ENCODE peak calls at places on chromosomes 1 and 21, in five cellular contexts. One of them, this sample, is unnamed.

GRCh38 chr1:71986181-71986580 is 296.2 kb downstream of the NEGR1 start:
- DNase-seq in neural progenitor cell: no peak
- DNase-seq in CD8-positive, alpha-beta T cell: no peak
- DNase-seq in cardiac muscle cell: no peak
- DNase-seq in endodermal cell: no peak
- DNase-seq in this sample: no peak

GRCh38 chr21:43741425-43742096 is 22.6 kb downstream of the PDXK start:
- DNase-seq in endodermal cell: peak; percentile 74
- DNase-seq in CD8-positive, alpha-beta T cell: no peak
- DNase-seq in cardiac muscle cell: peak; percentile 37
- DNase-seq in neural progenitor cell: peak; percentile 47
- DNase-seq in this sample: no peak

GRCh38 chr1:81034366-81034765 is 766.4 kb upstream of the ADGRL2 start:
- DNase-seq in CD8-positive, alpha-beta T cell: no peak
- DNase-seq in endodermal cell: no peak
- DNase-seq in cardiac muscle cell: no peak
- DNase-seq in neural progenitor cell: no peak
- DNase-seq in this sample: no peak

GRCh38 chr1:6440198-6441126 is 15.9 kb downstream of the ESPN start:
- DNase-seq in endodermal cell: peak; percentile 94
- DNase-seq in CD8-positive, alpha-beta T cell: peak; percentile 55
- DNase-seq in cardiac muscle cell: peak; percentile 62
- DNase-seq in neural progenitor cell: peak; percentile 84
- DNase-seq in this sample: peak; percentile 93

GRCh38 chr1:26582836-26583460 is 53.4 kb downstream of the RPS6KA1 start:
- DNase-seq in cardiac muscle cell: no peak
- DNase-seq in CD8-positive, alpha-beta T cell: no peak
- DNase-seq in neural progenitor cell: no peak
- DNase-seq in endodermal cell: no peak
- DNase-seq in this sample: no peak

GRCh38 chr1:148362930-148363810 is 119.9 kb downstream of the PPIAL4G start:
- DNase-seq in CD8-positive, alpha-beta T cell: no peak
- DNase-seq in cardiac muscle cell: no peak
- DNase-seq in neural progenitor cell: no peak
- DNase-seq in endodermal cell: no peak
- DNase-seq in this sample: no peak

GRCh38 chr1:111032295-111032897 is 68.7 kb upstream of the LRIF1 start:
- DNase-seq in cardiac muscle cell: peak; percentile 45
- DNase-seq in endodermal cell: peak; percentile 64
- DNase-seq in neural progenitor cell: peak; percentile 49
- DNase-seq in CD8-positive, alpha-beta T cell: no peak
- DNase-seq in this sample: no peak

GRCh38 chr1:60655799-60656355 is 426.5 kb upstream of the NFIA start:
- DNase-seq in endodermal cell: no peak
- DNase-seq in neural progenitor cell: no peak
- DNase-seq in CD8-positive, alpha-beta T cell: no peak
- DNase-seq in cardiac muscle cell: no peak
- DNase-seq in this sample: no peak

GRCh38 chr21:18812308-18812707 is 408.7 kb upstream of the TMPRSS15 start:
- DNase-seq in endodermal cell: no peak
- DNase-seq in neural progenitor cell: no peak
- DNase-seq in cardiac muscle cell: no peak
- DNase-seq in CD8-positive, alpha-beta T cell: no peak
- DNase-seq in this sample: no peak

GRCh38 chr1:50425376-50426107 is 2.3 kb upstream of the DMRTA2 start:
- DNase-seq in CD8-positive, alpha-beta T cell: no peak
- DNase-seq in neural progenitor cell: peak; percentile 75
- DNase-seq in cardiac muscle cell: no peak
- DNase-seq in endodermal cell: peak; percentile 83
- DNase-seq in this sample: no peak

GRCh38 chr1:6581561-6582305 is 1.9 kb downstream of the ZBTB48 start:
- DNase-seq in CD8-positive, alpha-beta T cell: no peak
- DNase-seq in cardiac muscle cell: no peak
- DNase-seq in neural progenitor cell: no peak
- DNase-seq in endodermal cell: no peak
- DNase-seq in this sample: peak; percentile 66

GRCh38 chr1:77509898-77510297 is 172.6 kb downstream of the ZZZ3 start:
- DNase-seq in endodermal cell: no peak
- DNase-seq in cardiac muscle cell: no peak
- DNase-seq in neural progenitor cell: no peak
- DNase-seq in CD8-positive, alpha-beta T cell: no peak
- DNase-seq in this sample: no peak

GRCh38 chr1:237038211-237038610 is 3.8 kb upstream of the RYR2 start:
- DNase-seq in endodermal cell: no peak
- DNase-seq in cardiac muscle cell: no peak
- DNase-seq in CD8-positive, alpha-beta T cell: no peak
- DNase-seq in neural progenitor cell: no peak
- DNase-seq in this sample: no peak

GRCh38 chr1:119743308-119743707 is 25.4 kb downstream of the HMGCS2 start:
- DNase-seq in cardiac muscle cell: no peak
- DNase-seq in endodermal cell: no peak
- DNase-seq in neural progenitor cell: no peak
- DNase-seq in CD8-positive, alpha-beta T cell: no peak
- DNase-seq in this sample: no peak

GRCh38 chr1:42646056-42646455 is 12.2 kb upstream of the PPIH start:
- DNase-seq in cardiac muscle cell: no peak
- DNase-seq in neural progenitor cell: no peak
- DNase-seq in endodermal cell: no peak
- DNase-seq in CD8-positive, alpha-beta T cell: no peak
- DNase-seq in this sample: no peak

GRCh38 chr1:19957779-19958178 is 21.6 kb downstream of the PLA2G2A start:
- DNase-seq in cardiac muscle cell: no peak
- DNase-seq in CD8-positive, alpha-beta T cell: no peak
- DNase-seq in neural progenitor cell: no peak
- DNase-seq in endodermal cell: peak; percentile 79
- DNase-seq in this sample: no peak

GRCh38 chr1:156293895-156294294 is 1.6 kb downstream of the GLMP start:
- DNase-seq in endodermal cell: no peak
- DNase-seq in CD8-positive, alpha-beta T cell: no peak
- DNase-seq in cardiac muscle cell: no peak
- DNase-seq in neural progenitor cell: no peak
- DNase-seq in this sample: no peak

GRCh38 chr1:116334015-116334547 is 39.0 kb upstream of the ATP1A1 start:
- DNase-seq in endodermal cell: no peak
- DNase-seq in neural progenitor cell: no peak
- DNase-seq in CD8-positive, alpha-beta T cell: no peak
- DNase-seq in cardiac muscle cell: no peak
- DNase-seq in this sample: peak; percentile 76

GRCh38 chr1:230972855-230973271 is 5.8 kb downstream of the TTC13 start:
- DNase-seq in endodermal cell: no peak
- DNase-seq in cardiac muscle cell: no peak
- DNase-seq in CD8-positive, alpha-beta T cell: peak; percentile 52
- DNase-seq in neural progenitor cell: no peak
- DNase-seq in this sample: no peak

GRCh38 chr1:48677306-48678287 is 99.1 kb downstream of the BEND5 start:
- DNase-seq in neural progenitor cell: peak; percentile 89
- DNase-seq in CD8-positive, alpha-beta T cell: no peak
- DNase-seq in cardiac muscle cell: peak; percentile 69
- DNase-seq in endodermal cell: peak; percentile 89
- DNase-seq in this sample: peak; percentile 86

GRCh38 chr1:6956488-6957159 is 171.4 kb downstream of the CAMTA1 start:
- DNase-seq in endodermal cell: peak; percentile 78
- DNase-seq in CD8-positive, alpha-beta T cell: no peak
- DNase-seq in neural progenitor cell: peak; percentile 49
- DNase-seq in cardiac muscle cell: no peak
- DNase-seq in this sample: no peak

GRCh38 chr1:208433086-208433485 is 188.9 kb upstream of the PLXNA2 start:
- DNase-seq in cardiac muscle cell: no peak
- DNase-seq in neural progenitor cell: peak; percentile 47
- DNase-seq in CD8-positive, alpha-beta T cell: no peak
- DNase-seq in endodermal cell: no peak
- DNase-seq in this sample: no peak

GRCh38 chr21:26933448-26933847 is 33.4 kb downstream of the ADAMTS5 start:
- DNase-seq in neural progenitor cell: no peak
- DNase-seq in cardiac muscle cell: no peak
- DNase-seq in CD8-positive, alpha-beta T cell: no peak
- DNase-seq in endodermal cell: no peak
- DNase-seq in this sample: no peak

GRCh38 chr1:63856924-63857323 is 83.1 kb downstream of the ROR1 start:
- DNase-seq in endodermal cell: no peak
- DNase-seq in cardiac muscle cell: no peak
- DNase-seq in CD8-positive, alpha-beta T cell: no peak
- DNase-seq in neural progenitor cell: no peak
- DNase-seq in this sample: no peak

GRCh38 chr21:39430457-39430856 is 15.1 kb downstream of the LCA5L start:
- DNase-seq in CD8-positive, alpha-beta T cell: no peak
- DNase-seq in endodermal cell: peak; percentile 85
- DNase-seq in cardiac muscle cell: peak; percentile 58
- DNase-seq in neural progenitor cell: peak; percentile 71
- DNase-seq in this sample: no peak

GRCh38 chr1:82162526-82163420 is 362.0 kb downstream of the ADGRL2 start:
- DNase-seq in endodermal cell: no peak
- DNase-seq in CD8-positive, alpha-beta T cell: no peak
- DNase-seq in neural progenitor cell: no peak
- DNase-seq in cardiac muscle cell: no peak
- DNase-seq in this sample: no peak

GRCh38 chr1:180916012-180916770 is 3.5 kb downstream of the KIAA1614 start:
- DNase-seq in CD8-positive, alpha-beta T cell: no peak
- DNase-seq in endodermal cell: peak; percentile 51
- DNase-seq in neural progenitor cell: no peak
- DNase-seq in cardiac muscle cell: no peak
- DNase-seq in this sample: peak; percentile 71

GRCh38 chr1:180912211-180912800 is 391 bp upstream of the KIAA1614 start:
- DNase-seq in CD8-positive, alpha-beta T cell: no peak
- DNase-seq in endodermal cell: peak; percentile 85
- DNase-seq in neural progenitor cell: peak; percentile 82
- DNase-seq in cardiac muscle cell: peak; percentile 68
- DNase-seq in this sample: no peak

GRCh38 chr1:180911640-180912161 is 996 bp upstream of the KIAA1614 start:
- DNase-seq in cardiac muscle cell: no peak
- DNase-seq in CD8-positive, alpha-beta T cell: no peak
- DNase-seq in neural progenitor cell: no peak
- DNase-seq in endodermal cell: peak; percentile 67
- DNase-seq in this sample: no peak

GRCh38 chr1:180915426-180915965 is 2.8 kb downstream of the KIAA1614 start:
- DNase-seq in cardiac muscle cell: no peak
- DNase-seq in CD8-positive, alpha-beta T cell: no peak
- DNase-seq in neural progenitor cell: no peak
- DNase-seq in endodermal cell: no peak
- DNase-seq in this sample: peak; percentile 22

GRCh38 chr1:180912801-180913616 is at the start of gene KIAA1614:
- DNase-seq in endodermal cell: peak; percentile 83
- DNase-seq in cardiac muscle cell: peak; percentile 39
- DNase-seq in CD8-positive, alpha-beta T cell: no peak
- DNase-seq in neural progenitor cell: peak; percentile 68
- DNase-seq in this sample: peak; percentile 86
- H3K27ac ChIP-seq in endodermal cell: no peak within 1 kb of the TSS
- H3K27ac ChIP-seq in cardiac muscle cell: no peak within 1 kb of the TSS
- H3K27ac ChIP-seq in CD8-positive, alpha-beta T cell: no peak within 1 kb of the TSS
- H3K27ac ChIP-seq in neural progenitor cell: no peak within 1 kb of the TSS
- H3K27ac ChIP-seq in this sample: peak within 1 kb of the TSS; percentile 93

GRCh38 chr1:150288822-150289221 is 4.8 kb upstream of the MRPS21 start:
- DNase-seq in endodermal cell: no peak
- DNase-seq in cardiac muscle cell: no peak
- DNase-seq in neural progenitor cell: no peak
- DNase-seq in CD8-positive, alpha-beta T cell: no peak
- DNase-seq in this sample: no peak
- H3K27ac ChIP-seq in endodermal cell: no peak overlapping the region
- H3K27ac ChIP-seq in cardiac muscle cell: no peak overlapping the region
- H3K27ac ChIP-seq in neural progenitor cell: no peak overlapping the region
- H3K27ac ChIP-seq in CD8-positive, alpha-beta T cell: no peak overlapping the region
- H3K27ac ChIP-seq in this sample: no peak overlapping the region

GRCh38 chr1:204408602-204409001 is 3.0 kb downstream of the PPP1R15B start:
- DNase-seq in endodermal cell: no peak
- DNase-seq in neural progenitor cell: no peak
- DNase-seq in CD8-positive, alpha-beta T cell: no peak
- DNase-seq in cardiac muscle cell: no peak
- DNase-seq in this sample: no peak

GRCh38 chr1:204408074-204408507 is 3.5 kb downstream of the PPP1R15B start:
- DNase-seq in neural progenitor cell: peak; percentile 47
- DNase-seq in CD8-positive, alpha-beta T cell: peak; percentile 32
- DNase-seq in endodermal cell: no peak
- DNase-seq in cardiac muscle cell: peak; percentile 69
- DNase-seq in this sample: no peak

GRCh38 chr1:204405988-204406387 is 5.6 kb downstream of the PPP1R15B start:
- DNase-seq in cardiac muscle cell: no peak
- DNase-seq in endodermal cell: no peak
- DNase-seq in neural progenitor cell: no peak
- DNase-seq in CD8-positive, alpha-beta T cell: no peak
- DNase-seq in this sample: no peak

GRCh38 chr1:204406621-204407020 is 5.0 kb downstream of the PPP1R15B start:
- DNase-seq in neural progenitor cell: no peak
- DNase-seq in cardiac muscle cell: no peak
- DNase-seq in endodermal cell: no peak
- DNase-seq in CD8-positive, alpha-beta T cell: no peak
- DNase-seq in this sample: no peak

GRCh38 chr1:204407314-204407971 is 4.2 kb downstream of the PPP1R15B start:
- DNase-seq in endodermal cell: no peak
- DNase-seq in cardiac muscle cell: no peak
- DNase-seq in neural progenitor cell: no peak
- DNase-seq in CD8-positive, alpha-beta T cell: no peak
- DNase-seq in this sample: no peak
- H3K27ac ChIP-seq in endodermal cell: no peak overlapping the region
- H3K27ac ChIP-seq in cardiac muscle cell: no peak overlapping the region
- H3K27ac ChIP-seq in neural progenitor cell: no peak overlapping the region
- H3K27ac ChIP-seq in CD8-positive, alpha-beta T cell: peak overlapping the region; percentile 23
- H3K27ac ChIP-seq in this sample: no peak overlapping the region

GRCh38 chr1:235077163-235077540 is 51.5 kb downstream of the TOMM20 start:
- DNase-seq in CD8-positive, alpha-beta T cell: no peak
- DNase-seq in cardiac muscle cell: no peak
- DNase-seq in neural progenitor cell: no peak
- DNase-seq in endodermal cell: no peak
- DNase-seq in this sample: no peak

GRCh38 chr1:235077571-235078479 is 50.8 kb downstream of the TOMM20 start:
- DNase-seq in CD8-positive, alpha-beta T cell: no peak
- DNase-seq in endodermal cell: no peak
- DNase-seq in neural progenitor cell: no peak
- DNase-seq in cardiac muscle cell: no peak
- DNase-seq in this sample: peak; percentile 76

GRCh38 chr1:235075955-235076308 is 52.7 kb downstream of the TOMM20 start:
- DNase-seq in neural progenitor cell: no peak
- DNase-seq in CD8-positive, alpha-beta T cell: no peak
- DNase-seq in endodermal cell: no peak
- DNase-seq in cardiac muscle cell: no peak
- DNase-seq in this sample: peak; percentile 49

GRCh38 chr1:235075121-235075954 is 53.3 kb downstream of the TOMM20 start:
- DNase-seq in cardiac muscle cell: no peak
- DNase-seq in CD8-positive, alpha-beta T cell: peak; percentile 30
- DNase-seq in neural progenitor cell: no peak
- DNase-seq in endodermal cell: no peak
- DNase-seq in this sample: peak; percentile 93

DNA sequence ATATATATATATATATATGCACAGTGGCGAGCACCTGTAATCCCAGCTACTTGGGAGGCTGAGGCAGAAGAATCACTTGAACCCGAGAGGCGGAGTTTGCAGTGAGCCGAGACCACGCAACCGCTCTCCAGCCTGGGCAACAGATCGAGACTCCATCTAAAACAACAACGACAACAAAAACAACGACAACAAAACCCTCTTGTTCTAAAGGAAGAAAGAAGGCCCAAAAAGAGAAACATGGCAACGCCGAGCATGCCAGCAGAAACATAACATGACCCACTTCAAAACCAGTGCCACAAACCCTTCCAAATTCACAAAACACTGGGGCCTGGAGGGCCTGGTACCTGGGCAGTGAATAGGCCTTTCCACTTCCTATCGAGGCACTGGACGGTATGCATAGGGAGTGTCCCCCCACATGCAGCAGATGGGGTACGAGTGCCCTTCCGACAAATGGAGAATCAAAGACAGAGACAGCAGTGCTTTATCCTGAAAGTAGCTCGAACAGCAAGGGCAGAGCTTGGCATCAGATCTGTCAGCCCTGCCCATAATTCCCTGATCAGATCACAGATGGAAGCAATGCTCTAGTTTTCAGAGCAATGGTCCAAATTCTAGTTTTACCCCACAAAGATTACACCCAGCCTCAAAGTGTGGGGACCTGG is 52.0 kb downstream of the TOMM20 start:
- DNase-seq in CD8-positive, alpha-beta T cell: no peak
- DNase-seq in endodermal cell: no peak
- DNase-seq in neural progenitor cell: no peak
- DNase-seq in cardiac muscle cell: no peak
- DNase-seq in this sample: peak; percentile 26
- H3K27ac ChIP-seq in CD8-positive, alpha-beta T cell: no peak overlapping the region
- H3K27ac ChIP-seq in endodermal cell: no peak overlapping the region
- H3K27ac ChIP-seq in neural progenitor cell: no peak overlapping the region
- H3K27ac ChIP-seq in cardiac muscle cell: no peak overlapping the region
- H3K27ac ChIP-seq in this sample: peak overlapping the region; percentile 84